ENCODE peak calls at places on chromosomes 3 and 15, in four cellular contexts. One of them, this sample, is unnamed.

GRCh38 chr15:28047277-28047676 is 51.8 kb downstream of the OCA2 start:
- DNase-seq in WTC11: no peak
- DNase-seq in HepG2: no peak
- DNase-seq in GM12878: no peak
- DNase-seq in this sample: no peak

GRCh38 chr3:66179813-66180212 is 41.0 kb upstream of the SLC25A26 start:
- DNase-seq in WTC11: no peak
- DNase-seq in HepG2: no peak
- DNase-seq in GM12878: no peak
- DNase-seq in this sample: no peak

GRCh38 chr15:57924536-57924935 is 141.0 kb downstream of the ALDH1A2 start:
- DNase-seq in WTC11: no peak
- DNase-seq in HepG2: no peak
- DNase-seq in GM12878: no peak
- DNase-seq in this sample: no peak

GRCh38 chr3:39208463-39209055 is 16.2 kb upstream of the XIRP1 start:
- DNase-seq in WTC11: peak; percentile 56
- DNase-seq in HepG2: peak; percentile 21
- DNase-seq in GM12878: no peak
- DNase-seq in this sample: peak; percentile 64

GRCh38 chr15:71565636-71566160 is 244.7 kb upstream of the NR2E3 start:
- DNase-seq in WTC11: no peak
- DNase-seq in HepG2: no peak
- DNase-seq in GM12878: no peak
- DNase-seq in this sample: no peak

GRCh38 chr3:29649815-29650547 is 369.1 kb downstream of the RBMS3 start:
- DNase-seq in WTC11: no peak
- DNase-seq in HepG2: no peak
- DNase-seq in GM12878: peak; percentile 44
- DNase-seq in this sample: no peak

GRCh38 chr3:12729313-12729676 is 29.8 kb downstream of the TMEM40 start:
- DNase-seq in WTC11: peak; percentile 14
- DNase-seq in HepG2: no peak
- DNase-seq in GM12878: no peak
- DNase-seq in this sample: no peak

GRCh38 chr15:69665641-69666091 is 213.0 kb downstream of the RPLP1 start:
- DNase-seq in WTC11: peak; percentile 12
- DNase-seq in HepG2: no peak
- DNase-seq in GM12878: no peak
- DNase-seq in this sample: no peak

GRCh38 chr3:190378240-190378891 is 9.6 kb upstream of the CLDN16 start:
- DNase-seq in WTC11: no peak
- DNase-seq in HepG2: no peak
- DNase-seq in GM12878: no peak
- DNase-seq in this sample: no peak

GRCh38 chr3:48561045-48561736 is 2.4 kb downstream of the UCN2 start:
- DNase-seq in WTC11: peak; percentile 81
- DNase-seq in HepG2: peak; percentile 71
- DNase-seq in GM12878: no peak
- DNase-seq in this sample: peak; percentile 83

GRCh38 chr3:178479860-178480259 is 56.4 kb upstream of the KCNMB2 start:
- DNase-seq in WTC11: no peak
- DNase-seq in HepG2: no peak
- DNase-seq in GM12878: no peak
- DNase-seq in this sample: no peak

GRCh38 chr3:196288141-196288460 is 575 bp upstream of the PCYT1A start:
- DNase-seq in WTC11: no peak
- DNase-seq in HepG2: no peak
- DNase-seq in GM12878: no peak
- DNase-seq in this sample: no peak

GRCh38 chr15:74552761-74553441 is 11.9 kb downstream of the ARID3B start:
- DNase-seq in WTC11: no peak
- DNase-seq in HepG2: no peak
- DNase-seq in GM12878: no peak
- DNase-seq in this sample: no peak

GRCh38 chr3:133939496-133939835 is 43.8 kb upstream of the RAB6B start:
- DNase-seq in WTC11: no peak
- DNase-seq in HepG2: no peak
- DNase-seq in GM12878: no peak
- DNase-seq in this sample: no peak

GRCh38 chr3:128488995-128489859 is 3.8 kb downstream of the GATA2 start:
- DNase-seq in WTC11: peak; percentile 56
- DNase-seq in HepG2: peak; percentile 65
- DNase-seq in GM12878: no peak
- DNase-seq in this sample: peak; percentile 56

GRCh38 chr3:29171583-29171990 is 109.3 kb upstream of the RBMS3 start:
- DNase-seq in WTC11: no peak
- DNase-seq in HepG2: no peak
- DNase-seq in GM12878: no peak
- DNase-seq in this sample: no peak

GRCh38 chr15:73270366-73271097 is 98.2 kb downstream of the HCN4 start:
- DNase-seq in WTC11: no peak
- DNase-seq in HepG2: peak; percentile 20
- DNase-seq in GM12878: no peak
- DNase-seq in this sample: no peak
- TF ChIP-seq TCF7 in WTC11: no peak
- TF ChIP-seq TCF7 in HepG2: no peak
- TF ChIP-seq TCF7 in GM12878: no peak
- TF ChIP-seq TCF7 in this sample: no peak

GRCh38 chr15:93476491-93477176 is 387.6 kb upstream of the RGMA start:
- DNase-seq in WTC11: no peak
- DNase-seq in HepG2: no peak
- DNase-seq in GM12878: no peak
- DNase-seq in this sample: no peak

GRCh38 chr15:93478922-93479321 is 389.9 kb upstream of the RGMA start:
- DNase-seq in WTC11: no peak
- DNase-seq in HepG2: no peak
- DNase-seq in GM12878: no peak
- DNase-seq in this sample: no peak

GRCh38 chr15:93477188-93477587 is 388.2 kb upstream of the RGMA start:
- DNase-seq in WTC11: peak; percentile 73
- DNase-seq in HepG2: no peak
- DNase-seq in GM12878: no peak
- DNase-seq in this sample: no peak

GRCh38 chr15:93477721-93478120 is 388.7 kb upstream of the RGMA start:
- DNase-seq in WTC11: no peak
- DNase-seq in HepG2: no peak
- DNase-seq in GM12878: no peak
- DNase-seq in this sample: no peak

GRCh38 chr15:93479679-93480078 is 390.7 kb upstream of the RGMA start:
- DNase-seq in WTC11: no peak
- DNase-seq in HepG2: no peak
- DNase-seq in GM12878: no peak
- DNase-seq in this sample: no peak
- TF ChIP-seq TCF7 in WTC11: no peak
- TF ChIP-seq TCF7 in HepG2: no peak
- TF ChIP-seq TCF7 in GM12878: no peak
- TF ChIP-seq TCF7 in this sample: no peak

DNA sequence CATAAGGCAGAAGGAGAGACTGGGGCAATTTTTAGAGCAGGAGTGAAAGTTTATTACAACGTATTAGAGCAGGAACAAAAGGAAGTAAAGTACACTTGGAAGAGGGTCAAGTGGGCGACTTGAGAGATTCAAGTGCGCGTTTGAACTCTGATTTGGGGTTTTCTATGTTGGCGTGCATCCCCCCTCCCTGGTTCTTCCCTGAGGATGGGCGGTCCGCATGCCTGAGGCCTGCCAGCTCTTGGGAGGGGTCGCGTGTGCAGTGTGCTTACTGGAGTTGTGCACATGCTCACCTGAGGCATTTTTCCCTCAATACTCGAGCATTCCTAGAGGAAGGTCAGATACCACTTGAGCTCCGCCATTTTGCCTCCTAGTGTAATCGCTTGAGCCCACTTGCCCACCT is 10.4 kb upstream of the CHAC1 start:
- DNase-seq in WTC11: no peak
- DNase-seq in HepG2: no peak
- DNase-seq in GM12878: no peak
- DNase-seq in this sample: no peak
- TF ChIP-seq TCF7 in WTC11: no peak
- TF ChIP-seq TCF7 in HepG2: no peak
- TF ChIP-seq TCF7 in GM12878: no peak
- TF ChIP-seq TCF7 in this sample: no peak

GRCh38 chr3:112671930-112672715 is 31.2 kb upstream of the CCDC80 start:
- DNase-seq in WTC11: no peak
- DNase-seq in HepG2: no peak
- DNase-seq in GM12878: no peak
- DNase-seq in this sample: peak; percentile 25

GRCh38 chr3:112675349-112675748 is 34.4 kb upstream of the CCDC80 start:
- DNase-seq in WTC11: no peak
- DNase-seq in HepG2: no peak
- DNase-seq in GM12878: no peak
- DNase-seq in this sample: no peak

GRCh38 chr3:112675943-112676530 is 35.1 kb upstream of the CCDC80 start:
- DNase-seq in WTC11: no peak
- DNase-seq in HepG2: no peak
- DNase-seq in GM12878: no peak
- DNase-seq in this sample: no peak

GRCh38 chr3:112672716-112673506 is 32.0 kb upstream of the CCDC80 start:
- DNase-seq in WTC11: no peak
- DNase-seq in HepG2: no peak
- DNase-seq in GM12878: no peak
- DNase-seq in this sample: no peak

DNA sequence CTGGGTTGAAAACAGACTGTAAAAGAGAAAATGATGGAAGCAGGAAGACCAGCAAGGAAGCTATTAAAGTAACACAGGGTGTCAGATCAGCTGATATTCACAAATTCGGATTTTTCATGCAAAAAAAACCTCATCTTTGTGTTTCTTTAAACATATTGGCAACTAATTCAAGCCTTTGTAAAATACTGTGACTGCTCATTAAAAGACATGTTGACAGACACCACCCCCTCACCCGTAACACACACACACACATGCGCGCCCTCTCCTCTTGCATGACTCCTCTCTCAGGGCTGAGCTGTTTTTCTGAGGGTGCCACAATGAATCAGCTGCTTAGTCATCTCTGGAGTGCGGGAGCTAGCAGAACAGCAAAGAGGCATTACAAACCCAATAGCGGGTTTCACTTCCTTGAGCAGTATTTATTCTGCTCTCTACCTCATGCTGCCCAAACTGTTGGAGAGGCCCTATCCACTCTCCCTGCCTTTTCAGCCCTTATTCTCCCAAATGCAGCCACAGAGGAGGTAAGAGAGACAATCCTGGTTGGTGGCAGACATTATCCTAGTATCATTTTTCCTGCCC is 35.8 kb upstream of the CCDC80 start:
- DNase-seq in WTC11: no peak
- DNase-seq in HepG2: peak; percentile 29
- DNase-seq in GM12878: peak; percentile 96
- DNase-seq in this sample: peak; percentile 12
- TF ChIP-seq TCF7 in WTC11: no peak
- TF ChIP-seq TCF7 in HepG2: no peak
- TF ChIP-seq TCF7 in GM12878: peak; percentile 92
- TF ChIP-seq TCF7 in this sample: no peak

DNA sequence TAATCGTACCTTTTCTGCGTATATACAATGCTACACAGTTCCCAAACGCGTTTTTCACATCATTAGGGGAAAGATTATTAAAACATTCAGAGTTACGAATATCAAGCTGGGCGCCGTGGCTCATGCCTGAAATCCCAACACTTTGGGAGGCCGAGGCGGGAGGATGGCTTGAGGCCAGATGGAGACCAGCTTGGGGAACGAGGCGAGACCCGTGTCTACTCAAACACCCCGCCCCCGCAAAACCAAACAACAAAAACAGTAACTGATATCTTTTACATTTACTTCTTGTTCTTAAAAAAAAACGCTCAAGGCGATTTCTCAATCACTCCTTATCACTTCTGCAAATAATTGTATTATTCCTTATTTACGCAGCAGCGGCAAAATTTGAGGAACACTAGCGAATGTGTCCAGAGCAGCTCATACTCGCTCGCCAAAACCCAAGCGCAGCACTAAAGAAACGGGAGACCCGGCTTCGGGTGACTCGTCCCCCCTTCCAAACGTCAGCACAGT is 1.2 kb downstream of the ZBTB11 start:
- DNase-seq in WTC11: no peak
- DNase-seq in HepG2: no peak
- DNase-seq in GM12878: no peak
- DNase-seq in this sample: no peak
- TF ChIP-seq TCF7 in WTC11: no peak
- TF ChIP-seq TCF7 in HepG2: no peak
- TF ChIP-seq TCF7 in GM12878: no peak
- TF ChIP-seq TCF7 in this sample: no peak

DNA sequence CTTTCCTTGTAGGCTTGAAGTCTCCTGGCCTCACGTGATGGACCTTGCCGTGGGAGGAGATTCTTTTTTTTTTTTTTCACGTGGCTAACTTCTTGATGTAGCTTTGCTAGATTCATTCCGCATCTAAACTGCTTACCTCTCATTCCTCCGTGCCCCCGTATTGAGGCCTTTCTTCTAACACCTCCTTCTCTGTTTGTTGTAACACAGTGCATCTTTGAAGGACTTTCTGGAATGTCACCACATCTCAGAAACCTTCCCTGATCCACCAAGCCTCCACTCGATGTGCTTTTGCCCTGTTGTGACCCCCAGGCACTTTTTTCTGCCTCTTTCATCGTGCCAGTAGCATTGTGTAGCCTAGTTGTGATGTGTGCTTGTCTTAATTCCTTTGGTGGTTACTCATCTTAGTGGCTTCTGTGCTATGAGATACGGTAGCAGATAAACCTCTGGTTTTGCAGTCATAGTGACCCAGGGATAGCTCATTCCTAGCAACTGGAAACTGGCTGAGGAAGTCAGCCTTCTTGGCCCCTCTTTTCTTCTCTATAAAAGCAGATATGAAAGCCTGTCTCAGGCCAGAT is 1.6 kb upstream of the BNC1 start:
- DNase-seq in WTC11: no peak
- DNase-seq in HepG2: no peak
- DNase-seq in GM12878: no peak
- DNase-seq in this sample: no peak
- TF ChIP-seq TCF7 in WTC11: no peak
- TF ChIP-seq TCF7 in HepG2: no peak
- TF ChIP-seq TCF7 in GM12878: no peak
- TF ChIP-seq TCF7 in this sample: no peak

GRCh38 chr3:30681276-30682211 is 75.1 kb downstream of the TGFBR2 start:
- DNase-seq in WTC11: no peak
- DNase-seq in HepG2: no peak
- DNase-seq in GM12878: no peak
- DNase-seq in this sample: no peak
- TF ChIP-seq TCF7 in WTC11: no peak
- TF ChIP-seq TCF7 in HepG2: no peak
- TF ChIP-seq TCF7 in GM12878: no peak
- TF ChIP-seq TCF7 in this sample: no peak

This sample was measured in K562.